ENCODE peak calls at places on chromosomes 12 and 14, in six cellular contexts. D is pancreas, F is left lung, Z is esophagus muscularis mucosa, C is GM23248, M is stomach. Y is an unnamed sample.

GRCh38 chr14:30974628-30975027 is 50.8 kb upstream of the AP4S1 start:
- DNase-seq in Z (no peak), M (no peak), D (no peak), C (peak; percentile 68), F (no peak), Y (no peak)

GRCh38 chr14:92586001-92586947 is 72.7 kb downstream of the RIN3 start:
- DNase-seq in M (no peak), C (peak; percentile 93), F (no peak), Z (no peak), D (no peak), Y (peak; percentile 58)

GRCh38 chr12:112964915-112965314 is 13.4 kb upstream of the OAS2 start:
- DNase-seq in C (no peak), F (no peak), Z (peak; percentile 60), D (no peak), M (no peak), Y (no peak)

GRCh38 chr14:101480747-101481530 is 80.4 kb upstream of the DIO3 start:
- DNase-seq in D (peak; percentile 21), F (peak; percentile 29), C (no peak), M (peak; percentile 15), Z (no peak), Y (no peak)

GRCh38 chr14:91870001-91870400 is 2.7 kb upstream of the TC2N start:
- DNase-seq in D (no peak), Z (no peak), M (no peak), F (no peak), C (no peak), Y (peak; percentile 55)

GRCh38 chr12:12726543-12727093 is 9.4 kb downstream of the CDKN1B start:
- DNase-seq in F (no peak), C (peak; percentile 92), Z (peak; percentile 89), M (no peak), D (no peak), Y (no peak)

GRCh38 chr12:45124485-45125155 is 73.7 kb upstream of the DBX2 start:
- DNase-seq in M (no peak), F (no peak), Z (no peak), C (no peak), D (no peak), Y (no peak)

GRCh38 chr12:64781374-64782029 is 22.3 kb upstream of the GNS start:
- DNase-seq in Z (no peak), F (no peak), D (peak; percentile 64), C (no peak), M (peak; percentile 34), Y (no peak)

GRCh38 chr14:100470523-100470897 is 116.7 kb downstream of the BEGAIN start:
- DNase-seq in F (no peak), D (no peak), Z (no peak), M (no peak), C (no peak), Y (no peak)

GRCh38 chr12:53344824-53345485 is 8.8 kb upstream of the SP7 start:
- DNase-seq in D (peak; percentile 71), M (peak; percentile 73), C (peak; percentile 88), Z (peak; percentile 93), F (peak; percentile 70), Y (peak; percentile 74)

GRCh38 chr12:96986883-96987523 is 79.9 kb downstream of the NEDD1 start:
- DNase-seq in C (peak; percentile 63), F (no peak), Z (no peak), D (peak; percentile 15), M (no peak), Y (no peak)

GRCh38 chr12:66661357-66661756 is 17.5 kb downstream of the GRIP1 start:
- DNase-seq in D (no peak), F (no peak), M (no peak), Z (no peak), C (no peak), Y (no peak)

GRCh38 chr12:110023634-110024023 is 24.4 kb downstream of the ANKRD13A start:
- DNase-seq in F (no peak), C (no peak), D (no peak), Z (no peak), M (no peak), Y (no peak)

GRCh38 chr12:132497514-132498405 is 7.8 kb downstream of the FBRSL1 start:
- DNase-seq in D (no peak), M (no peak), Z (no peak), F (no peak), C (no peak), Y (no peak)
- H3K4me1 ChIP-seq in D (peaks cover 83% of the 10 kb centered on the region), M (peaks cover 87% of the 10 kb centered on the region), Z (peaks cover 100% of the 10 kb centered on the region), F (peaks cover 81% of the 10 kb centered on the region), C (no peaks in the 10 kb centered on the region), Y (peaks cover 84% of the 10 kb centered on the region)

GRCh38 chr14:74577948-74578275 is 34.1 kb downstream of the LTBP2 start:
- DNase-seq in M (no peak), C (no peak), D (no peak), F (no peak), Z (no peak), Y (no peak)
- H3K4me1 ChIP-seq in M (peaks cover 10% of the 10 kb centered on the region), C (peaks cover 68% of the 10 kb centered on the region), D (no peaks in the 10 kb centered on the region), F (peaks cover 32% of the 10 kb centered on the region), Z (peaks cover 65% of the 10 kb centered on the region), Y (peaks cover 21% of the 10 kb centered on the region)

GRCh38 chr14:81343701-81344100 is 56.4 kb downstream of the STON2 start:
- DNase-seq in D (no peak), M (no peak), Z (no peak), C (no peak), F (no peak), Y (no peak)
- H3K4me1 ChIP-seq in D (no peaks in the 10 kb centered on the region), M (no peaks in the 10 kb centered on the region), Z (peaks cover 3% of the 10 kb centered on the region), C (no peaks in the 10 kb centered on the region), F (no peaks in the 10 kb centered on the region), Y (no peaks in the 10 kb centered on the region)

GRCh38 chr14:95183532-95184412 is 26.4 kb upstream of the DICER1 start:
- DNase-seq in D (no peak), C (no peak), M (no peak), F (no peak), Z (no peak), Y (no peak)
- H3K4me1 ChIP-seq in D (peaks cover 35% of the 10 kb centered on the region), C (peaks cover 2% of the 10 kb centered on the region), M (peaks cover 29% of the 10 kb centered on the region), F (peaks cover 56% of the 10 kb centered on the region), Z (peaks cover 40% of the 10 kb centered on the region), Y (no peaks in the 10 kb centered on the region)

GRCh38 chr14:68402525-68403101 is 390.3 kb downstream of the ZFP36L1 start:
- DNase-seq in D (no peak), C (no peak), Z (no peak), F (no peak), M (no peak), Y (no peak)
- H3K4me1 ChIP-seq in D (peaks cover 18% of the 10 kb centered on the region), C (peaks cover 66% of the 10 kb centered on the region), Z (peaks cover 71% of the 10 kb centered on the region), F (peaks cover 52% of the 10 kb centered on the region), M (peaks cover 5% of the 10 kb centered on the region), Y (peaks cover 42% of the 10 kb centered on the region)

Y was measured in CD4-positive, CD25-positive, alpha-beta regulatory T cell.